ENCODE peak calls at places on chromosomes 16 and 17, in four cellular contexts. One of them, this sample, is unnamed.

GRCh38 chr16:14101415-14101814 is 30.3 kb downstream of the MRTFB start:
- DNase-seq in H1: no peak
- DNase-seq in GM12878: no peak
- DNase-seq in HepG2: no peak
- DNase-seq in this sample: no peak

GRCh38 chr17:40615295-40615988 is 32.2 kb downstream of the SMARCE1 start:
- DNase-seq in H1: peak; percentile 49
- DNase-seq in GM12878: peak; percentile 93
- DNase-seq in HepG2: peak; percentile 76
- DNase-seq in this sample: peak; percentile 75

GRCh38 chr17:7107012-7107754 is 7.4 kb downstream of the ASGR2 start:
- DNase-seq in HepG2: no peak
- DNase-seq in GM12878: no peak
- DNase-seq in H1: no peak
- DNase-seq in this sample: no peak

GRCh38 chr16:89376812-89377445 is 113.4 kb downstream of the ANKRD11 start:
- DNase-seq in HepG2: peak; percentile 50
- DNase-seq in GM12878: no peak
- DNase-seq in H1: no peak
- DNase-seq in this sample: no peak

GRCh38 chr16:1278456-1278855 is 22.6 kb downstream of the TPSD1 start:
- DNase-seq in GM12878: no peak
- DNase-seq in H1: no peak
- DNase-seq in HepG2: no peak
- DNase-seq in this sample: no peak

GRCh38 chr17:43314582-43314981 is 80.8 kb upstream of the RNU2-1 start:
- DNase-seq in H1: no peak
- DNase-seq in GM12878: no peak
- DNase-seq in HepG2: no peak
- DNase-seq in this sample: no peak

GRCh38 chr17:37527249-37527851 is 37.7 kb downstream of the DUSP14 start:
- DNase-seq in GM12878: no peak
- DNase-seq in HepG2: peak; percentile 63
- DNase-seq in H1: no peak
- DNase-seq in this sample: peak; percentile 45

GRCh38 chr16:30488764-30489595 is 16.4 kb downstream of the ITGAL start:
- DNase-seq in HepG2: peak; percentile 78
- DNase-seq in GM12878: no peak
- DNase-seq in H1: no peak
- DNase-seq in this sample: no peak

GRCh38 chr17:7336240-7337175 is at the start of gene ACAP1:
- DNase-seq in H1: peak; percentile 44
- DNase-seq in GM12878: no peak
- DNase-seq in HepG2: no peak
- DNase-seq in this sample: peak; percentile 44

GRCh38 chr16:66205287-66206167 is 161.0 kb upstream of the CDH5 start:
- DNase-seq in GM12878: no peak
- DNase-seq in H1: no peak
- DNase-seq in HepG2: no peak
- DNase-seq in this sample: no peak

GRCh38 chr17:1720856-1721386 is 3.6 kb upstream of the WDR81 start:
- DNase-seq in GM12878: no peak
- DNase-seq in HepG2: peak; percentile 51
- DNase-seq in H1: no peak
- DNase-seq in this sample: no peak

GRCh38 chr17:32298298-32298697 is 32.7 kb downstream of the RHBDL3 start:
- DNase-seq in GM12878: no peak
- DNase-seq in H1: no peak
- DNase-seq in HepG2: no peak
- DNase-seq in this sample: no peak

GRCh38 chr17:57391076-57391825 is 134.9 kb downstream of the MSI2 start:
- DNase-seq in GM12878: no peak
- DNase-seq in HepG2: no peak
- DNase-seq in H1: no peak
- DNase-seq in this sample: no peak

GRCh38 chr17:73027130-73027741 is 65.3 kb downstream of the SLC39A11 start:
- DNase-seq in GM12878: no peak
- DNase-seq in H1: no peak
- DNase-seq in HepG2: no peak
- DNase-seq in this sample: no peak
- H3K4me3 ChIP-seq in GM12878: no peak overlapping the region
- H3K4me3 ChIP-seq in H1: no peak overlapping the region
- H3K4me3 ChIP-seq in HepG2: no peak overlapping the region
- H3K4me3 ChIP-seq in this sample: no peak overlapping the region

GRCh38 chr17:4540224-4541040 is 14.8 kb downstream of the MYBBP1A start:
- DNase-seq in HepG2: peak; percentile 59
- DNase-seq in GM12878: no peak
- DNase-seq in H1: no peak
- DNase-seq in this sample: no peak
- TF ChIP-seq POLR2A in HepG2: no peak
- TF ChIP-seq POLR2A in GM12878: peak; percentile 46
- TF ChIP-seq POLR2A in H1: no peak
- TF ChIP-seq POLR2A in this sample: no peak

DNA sequence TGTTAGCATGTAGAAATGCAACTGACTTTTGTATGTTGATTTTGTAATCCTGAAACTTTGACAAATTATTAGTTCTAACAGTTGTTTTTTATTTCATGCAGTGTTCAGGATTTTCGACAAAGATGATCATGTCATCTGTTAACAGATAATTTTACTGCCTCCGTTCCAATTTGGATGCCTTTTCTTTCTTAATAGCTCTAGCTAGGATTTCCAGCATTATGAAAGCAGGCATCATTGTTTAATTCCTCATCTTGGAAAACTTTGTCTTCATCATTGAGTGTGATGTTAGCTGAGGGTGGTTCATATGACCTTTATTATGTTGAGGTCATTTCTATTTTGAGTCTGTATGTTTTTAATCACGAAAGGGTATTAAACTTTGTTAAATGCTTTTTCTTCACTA is 31.9 kb downstream of the RMI2 start:
- DNase-seq in HepG2: no peak
- DNase-seq in GM12878: no peak
- DNase-seq in H1: no peak
- DNase-seq in this sample: no peak
- TF ChIP-seq TAF1 in HepG2: no peak
- TF ChIP-seq TAF1 in GM12878: no peak
- TF ChIP-seq TAF1 in H1: no peak
- TF ChIP-seq TAF1 in this sample: no peak

GRCh38 chr17:13337864-13338371 is 263.8 kb downstream of the HS3ST3A1 start:
- DNase-seq in GM12878: no peak
- DNase-seq in H1: no peak
- DNase-seq in HepG2: peak; percentile 42
- DNase-seq in this sample: peak; percentile 14
- H3K4me3 ChIP-seq in GM12878: no peak overlapping the region
- H3K4me3 ChIP-seq in H1: no peak overlapping the region
- H3K4me3 ChIP-seq in HepG2: no peak overlapping the region
- H3K4me3 ChIP-seq in this sample: peak overlapping the region; percentile 21

GRCh38 chr17:38871247-38871991 is 1.6 kb downstream of the LASP1 start:
- DNase-seq in H1: no peak
- DNase-seq in GM12878: peak; percentile 45
- DNase-seq in HepG2: peak; percentile 98
- DNase-seq in this sample: peak; percentile 73
- TF ChIP-seq POLR2A in H1: no peak
- TF ChIP-seq POLR2A in GM12878: no peak
- TF ChIP-seq POLR2A in HepG2: peak; percentile 65
- TF ChIP-seq POLR2A in this sample: peak; percentile 70

DNA sequence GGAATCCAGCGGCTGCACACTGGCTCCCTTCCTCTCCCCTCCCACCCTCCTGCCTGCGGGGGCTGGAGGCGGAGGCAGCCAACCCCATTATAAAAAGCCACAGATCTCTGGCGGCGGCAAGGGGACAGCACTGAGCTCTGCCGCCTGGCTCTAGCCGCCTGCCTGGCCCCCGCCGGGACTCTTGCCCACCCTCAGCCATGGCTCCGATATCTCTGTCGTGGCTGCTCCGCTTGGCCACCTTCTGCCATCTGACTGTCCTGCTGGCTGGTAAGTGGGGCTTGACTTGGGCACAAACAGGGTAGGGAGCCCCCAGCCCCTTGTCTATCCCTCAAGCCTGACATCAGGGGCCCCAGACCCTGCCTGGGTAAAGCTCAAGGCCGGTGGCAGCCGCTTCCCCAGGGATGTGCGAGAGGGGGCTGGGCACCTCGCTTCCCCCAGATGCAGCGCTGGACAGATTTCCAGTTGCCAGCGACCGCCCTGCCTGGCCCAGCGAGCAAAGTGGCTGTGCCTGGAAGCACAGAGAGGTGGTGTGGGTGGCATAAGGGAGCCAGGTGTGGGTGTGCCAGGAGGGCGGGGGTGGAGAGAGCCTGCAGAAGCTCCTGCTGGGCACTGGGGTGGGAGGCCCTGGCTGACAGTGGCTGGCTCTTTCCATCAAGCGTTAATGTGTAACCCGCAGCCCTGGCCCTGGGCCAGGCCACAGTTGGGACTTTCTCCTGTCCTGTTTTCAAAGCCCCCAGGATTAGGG is at the start of gene CX3CL1:
- DNase-seq in H1: no peak
- DNase-seq in GM12878: no peak
- DNase-seq in HepG2: peak; percentile 99
- DNase-seq in this sample: no peak
- TF ChIP-seq TAF1 in H1: peak; percentile 46
- TF ChIP-seq TAF1 in GM12878: no peak
- TF ChIP-seq TAF1 in HepG2: peak; percentile 86
- TF ChIP-seq TAF1 in this sample: no peak

GRCh38 chr16:69443809-69444611 is 19.6 kb downstream of the CYB5B start:
- DNase-seq in H1: no peak
- DNase-seq in GM12878: no peak
- DNase-seq in HepG2: no peak
- DNase-seq in this sample: peak; percentile 21

GRCh38 chr16:69448470-69449193 is 24.2 kb downstream of the CYB5B start:
- DNase-seq in GM12878: no peak
- DNase-seq in H1: no peak
- DNase-seq in HepG2: no peak
- DNase-seq in this sample: no peak

GRCh38 chr16:69440236-69440635 is 15.8 kb downstream of the CYB5B start:
- DNase-seq in HepG2: no peak
- DNase-seq in H1: no peak
- DNase-seq in GM12878: no peak
- DNase-seq in this sample: no peak

DNA sequence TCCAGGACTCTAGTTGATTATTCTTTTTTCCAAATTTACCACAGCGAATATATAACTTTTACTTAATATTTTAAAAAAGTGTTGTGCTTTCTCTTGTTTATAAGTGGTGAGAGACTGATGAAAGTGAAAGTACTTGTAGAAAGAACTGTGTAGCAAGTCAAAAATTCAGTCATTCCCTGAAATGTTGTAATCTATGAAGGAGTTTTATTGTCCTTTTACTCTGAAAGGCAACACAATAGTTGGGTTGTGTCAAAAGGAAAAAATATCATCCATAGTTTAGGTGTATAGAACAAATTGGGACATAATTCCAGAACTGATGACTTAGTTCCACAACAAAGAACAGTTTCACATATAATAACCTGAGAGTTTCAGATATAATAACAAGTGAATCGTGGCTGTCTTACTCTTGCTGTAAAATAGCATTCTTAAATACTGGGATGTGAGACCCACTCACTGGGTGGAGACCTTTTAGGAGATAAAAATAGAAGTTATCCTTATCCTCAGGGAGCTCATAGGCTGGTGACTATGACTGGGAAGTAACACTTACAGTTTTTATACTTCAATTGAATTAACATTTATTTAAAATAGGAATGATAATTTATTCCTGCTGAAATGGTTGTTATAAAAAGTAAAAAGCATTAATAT is 20.6 kb downstream of the CYB5B start:
- DNase-seq in GM12878: no peak
- DNase-seq in H1: no peak
- DNase-seq in HepG2: no peak
- DNase-seq in this sample: no peak
- H3K4me3 ChIP-seq in GM12878: no peak overlapping the region
- H3K4me3 ChIP-seq in H1: no peak overlapping the region
- H3K4me3 ChIP-seq in HepG2: no peak overlapping the region
- H3K4me3 ChIP-seq in this sample: no peak overlapping the region

GRCh38 chr16:53068423-53068833 is 13.6 kb downstream of the CHD9 start:
- DNase-seq in GM12878: no peak
- DNase-seq in HepG2: no peak
- DNase-seq in H1: no peak
- DNase-seq in this sample: no peak

GRCh38 chr16:53064179-53064578 is 9.4 kb downstream of the CHD9 start:
- DNase-seq in H1: no peak
- DNase-seq in HepG2: no peak
- DNase-seq in GM12878: no peak
- DNase-seq in this sample: no peak

GRCh38 chr16:53067675-53068074 is 12.9 kb downstream of the CHD9 start:
- DNase-seq in H1: no peak
- DNase-seq in GM12878: no peak
- DNase-seq in HepG2: no peak
- DNase-seq in this sample: no peak

GRCh38 chr16:53061701-53062159 is 6.9 kb downstream of the CHD9 start:
- DNase-seq in HepG2: peak; percentile 70
- DNase-seq in GM12878: peak; percentile 96
- DNase-seq in H1: no peak
- DNase-seq in this sample: no peak

GRCh38 chr16:53065436-53066165 is 10.8 kb downstream of the CHD9 start:
- DNase-seq in HepG2: no peak
- DNase-seq in H1: no peak
- DNase-seq in GM12878: no peak
- DNase-seq in this sample: no peak
- TF ChIP-seq POLR2A in HepG2: no peak
- TF ChIP-seq POLR2A in H1: no peak
- TF ChIP-seq POLR2A in GM12878: no peak
- TF ChIP-seq POLR2A in this sample: no peak

GRCh38 chr16:49049191-49049590 is 232.4 kb downstream of the CBLN1 start:
- DNase-seq in H1: no peak
- DNase-seq in HepG2: no peak
- DNase-seq in GM12878: no peak
- DNase-seq in this sample: no peak

GRCh38 chr16:49051626-49052025 is 230.0 kb downstream of the CBLN1 start:
- DNase-seq in HepG2: no peak
- DNase-seq in GM12878: no peak
- DNase-seq in H1: no peak
- DNase-seq in this sample: no peak

GRCh38 chr16:49050607-49051006 is 231.0 kb downstream of the CBLN1 start:
- DNase-seq in H1: no peak
- DNase-seq in GM12878: no peak
- DNase-seq in HepG2: no peak
- DNase-seq in this sample: no peak

GRCh38 chr16:49049644-49050043 is 232.0 kb downstream of the CBLN1 start:
- DNase-seq in GM12878: no peak
- DNase-seq in H1: no peak
- DNase-seq in HepG2: no peak
- DNase-seq in this sample: no peak

DNA sequence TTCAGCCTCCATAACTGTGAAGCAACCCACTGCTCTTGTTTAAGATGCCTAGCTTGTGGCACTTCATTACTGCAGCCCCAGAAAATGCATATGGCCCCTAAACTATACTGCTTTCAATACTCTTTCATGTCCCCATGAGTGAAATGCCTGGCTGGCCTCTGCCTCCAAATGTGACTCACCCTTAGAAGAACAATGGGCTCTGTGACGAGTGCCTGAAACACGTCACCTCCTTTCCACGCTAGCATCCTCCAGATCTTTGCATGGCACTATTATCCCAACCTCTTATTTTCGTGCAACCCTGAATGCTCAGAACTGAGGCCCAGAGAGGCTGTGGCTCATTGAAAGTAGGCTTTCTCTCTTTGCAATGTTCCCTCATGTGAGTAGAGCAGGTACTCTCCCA is 233.1 kb downstream of the CBLN1 start:
- DNase-seq in H1: no peak
- DNase-seq in GM12878: no peak
- DNase-seq in HepG2: peak; percentile 13
- DNase-seq in this sample: no peak
- TF ChIP-seq TAF1 in H1: no peak
- TF ChIP-seq TAF1 in GM12878: no peak
- TF ChIP-seq TAF1 in HepG2: no peak
- TF ChIP-seq TAF1 in this sample: no peak

This sample was measured in K562.